ENCODE peak calls at places on chromosome 21, in seven cellular contexts. K, W, I, V, N, L and Z are unnamed samples.

GRCh38 chr21:27045281-27045985 is 78.5 kb upstream of the ADAMTS5 start:
- DNase-seq in I (no peak), N (no peak), W (no peak), V (no peak), K (no peak), L (no peak), Z (no peak)

GRCh38 chr21:27365394-27365793 is 398.5 kb upstream of the ADAMTS5 start:
- DNase-seq in I (no peak), K (no peak), N (no peak), L (no peak), W (no peak), V (no peak), Z (no peak)

GRCh38 chr21:27572681-27573080 is 605.8 kb upstream of the ADAMTS5 start:
- DNase-seq in I (peak), W (no peak), L (no peak), N (no peak), V (peak), K (no peak), Z (no peak)

GRCh38 chr21:43034826-43035225 is 40.8 kb downstream of the CBS start:
- DNase-seq in N (no peak), W (no peak), K (no peak), L (no peak), V (no peak), I (no peak), Z (no peak)

GRCh38 chr21:24840287-24840686 is 767.0 kb downstream of the MRPL39 start:
- DNase-seq in L (no peak), N (no peak), I (no peak), K (no peak), V (no peak), W (no peak), Z (no peak)

GRCh38 chr21:21675601-21676000 is 677.4 kb downstream of the NCAM2 start:
- DNase-seq in I (no peak), N (no peak), W (no peak), L (no peak), K (no peak), V (no peak), Z (no peak)

GRCh38 chr21:45982758-45983731 is 1.5 kb downstream of the COL6A1 start:
- DNase-seq in V (no peak), L (no peak), N (no peak), I (no peak), K (no peak), W (peak), Z (no peak)

GRCh38 chr21:29230541-29231275 is 68.0 kb upstream of the BACH1 start:
- DNase-seq in V (no peak), N (no peak), W (no peak), L (no peak), K (no peak), I (no peak), Z (no peak)

GRCh38 chr21:30268608-30269197 is 14.0 kb downstream of the KRTAP24-1 start:
- DNase-seq in N (peak), W (no peak), K (no peak), L (no peak), V (no peak), I (no peak), Z (no peak)

GRCh38 chr21:22421416-22422190 is 1423.4 kb downstream of the NCAM2 start:
- DNase-seq in W (no peak), L (no peak), I (no peak), V (no peak), N (no peak), K (no peak), Z (no peak)

GRCh38 chr21:16536661-16537359 is 807.0 kb downstream of the USP25 start:
- DNase-seq in W (no peak), I (no peak), V (no peak), N (no peak), L (no peak), K (no peak), Z (no peak)

GRCh38 chr21:14120091-14120734 is 90.5 kb downstream of the LIPI start:
- DNase-seq in L (peak), W (no peak), V (no peak), N (peak), K (no peak), I (no peak), Z (peak)

GRCh38 chr21:27366846-27367245 is 400.0 kb upstream of the ADAMTS5 start:
- DNase-seq in K (no peak), I (no peak), N (no peak), V (no peak), L (no peak), W (no peak), Z (no peak)

GRCh38 chr21:17514124-17514481 is 1.3 kb downstream of the CXADR start:
- DNase-seq in N (peak), L (no peak), K (no peak), W (no peak), V (no peak), I (no peak), Z (no peak)

GRCh38 chr21:46159841-46160562 is 4.6 kb upstream of the FTCD start:
- DNase-seq in V (no peak), I (no peak), K (no peak), N (no peak), W (peak), L (no peak), Z (no peak)

GRCh38 chr21:36656138-36656537 is 42.8 kb upstream of the SIM2 start:
- DNase-seq in V (no peak), W (no peak), K (peak), N (no peak), I (peak), L (no peak), Z (no peak)

GRCh38 chr21:30482130-30482529 is 2.0 kb upstream of the KRTAP19-1 start:
- DNase-seq in L (no peak), I (no peak), V (no peak), N (peak), K (no peak), W (no peak), Z (no peak)

GRCh38 chr21:39127506-39127905 is 55.7 kb downstream of the PSMG1 start:
- DNase-seq in I (no peak), K (no peak), L (no peak), N (no peak), V (no peak), W (no peak), Z (no peak)
- TF ChIP-seq CTCF in I (no peak), K (no peak), L (no peak), N (no peak), V (no peak), W (no peak), Z (no peak)

GRCh38 chr21:39788383-39788782 is 43.4 kb downstream of the IGSF5 start:
- DNase-seq in V (no peak), N (peak), K (peak), W (peak), L (peak), I (peak), Z (no peak)
- TF ChIP-seq CTCF in V (peak), N (peak), K (peak), W (no peak), L (peak), I (peak), Z (no peak)

GRCh38 chr21:25896657-25897056 is 161.9 kb downstream of the GABPA start:
- DNase-seq in V (no peak), K (no peak), N (no peak), L (no peak), W (no peak), I (no peak), Z (no peak)

GRCh38 chr21:25897383-25897782 is 162.6 kb downstream of the GABPA start:
- DNase-seq in V (no peak), K (no peak), I (no peak), W (no peak), L (no peak), N (no peak), Z (no peak)

GRCh38 chr21:25891596-25891995 is 156.8 kb downstream of the GABPA start:
- DNase-seq in K (no peak), V (no peak), I (no peak), N (no peak), W (no peak), L (no peak), Z (no peak)

GRCh38 chr21:25898671-25899070 is 163.9 kb downstream of the GABPA start:
- DNase-seq in L (no peak), V (no peak), K (no peak), I (no peak), N (no peak), W (no peak), Z (no peak)

DNA sequence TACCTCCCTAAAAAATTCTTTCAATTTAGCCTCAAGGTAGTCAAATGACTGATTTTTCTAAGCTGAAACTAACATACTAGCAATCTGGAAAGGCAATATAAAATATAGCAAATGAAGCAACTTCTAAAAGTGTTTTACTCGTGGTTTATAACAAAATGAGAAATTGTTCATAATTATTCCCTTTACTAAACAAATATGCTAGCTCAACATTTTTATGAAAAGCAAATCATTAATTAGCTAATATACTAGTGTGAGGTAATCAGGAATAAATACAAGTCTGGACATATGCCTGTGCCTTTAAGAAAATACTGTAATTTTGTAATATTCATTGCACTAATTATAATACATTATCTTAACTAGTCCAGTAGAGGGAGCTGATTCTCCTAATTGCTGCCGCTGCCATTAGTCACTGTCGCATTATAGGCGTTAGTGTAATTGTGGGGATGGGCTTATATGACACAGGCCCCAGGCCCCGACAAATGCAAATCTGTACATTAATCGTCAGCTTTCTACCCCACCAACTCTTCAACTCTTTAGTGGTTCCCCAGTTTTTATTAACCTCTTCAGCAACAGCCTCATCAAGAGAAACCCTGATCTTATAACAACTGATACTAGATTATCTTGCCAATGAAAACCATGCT is 160.9 kb downstream of the GABPA start:
- DNase-seq in K (no peak), I (no peak), W (no peak), L (no peak), N (peak), V (no peak), Z (peak)
- TF ChIP-seq CTCF in K (no peak), I (peak), W (peak), L (peak), N (peak), V (peak), Z (no peak)

DNA sequence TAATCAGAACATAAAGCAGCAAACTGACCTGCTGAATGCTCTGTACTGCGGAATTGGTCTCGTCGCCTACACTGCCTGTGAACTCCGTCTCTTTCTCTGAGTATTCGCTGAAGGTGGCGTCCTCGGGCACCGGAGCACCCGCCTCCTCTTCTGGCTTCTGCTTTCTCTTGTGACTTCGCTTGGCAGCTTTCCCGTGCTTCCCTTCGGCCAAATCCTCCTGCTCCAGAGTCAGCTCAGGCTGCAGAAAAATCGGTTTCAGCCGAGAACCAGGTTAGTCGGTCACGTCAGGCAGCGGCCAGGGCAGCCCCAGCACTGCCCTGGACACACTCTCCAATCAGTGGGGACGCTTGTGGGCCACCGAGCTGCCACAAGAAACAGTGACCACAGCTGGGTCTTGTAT is 35.8 kb upstream of the RIPK4 start:
- DNase-seq in W (peak), K (no peak), L (no peak), I (no peak), V (peak), N (no peak), Z (no peak)
- TF ChIP-seq CTCF in W (no peak), K (no peak), L (no peak), I (no peak), V (no peak), N (no peak), Z (no peak)

GRCh38 chr21:44955803-44956175 is 16.0 kb downstream of the SLX9 start:
- DNase-seq in I (no peak), V (no peak), K (no peak), L (no peak), W (no peak), N (no peak), Z (no peak)
- TF ChIP-seq CTCF in I (no peak), V (no peak), K (no peak), L (no peak), W (no peak), N (no peak), Z (no peak)

DNA sequence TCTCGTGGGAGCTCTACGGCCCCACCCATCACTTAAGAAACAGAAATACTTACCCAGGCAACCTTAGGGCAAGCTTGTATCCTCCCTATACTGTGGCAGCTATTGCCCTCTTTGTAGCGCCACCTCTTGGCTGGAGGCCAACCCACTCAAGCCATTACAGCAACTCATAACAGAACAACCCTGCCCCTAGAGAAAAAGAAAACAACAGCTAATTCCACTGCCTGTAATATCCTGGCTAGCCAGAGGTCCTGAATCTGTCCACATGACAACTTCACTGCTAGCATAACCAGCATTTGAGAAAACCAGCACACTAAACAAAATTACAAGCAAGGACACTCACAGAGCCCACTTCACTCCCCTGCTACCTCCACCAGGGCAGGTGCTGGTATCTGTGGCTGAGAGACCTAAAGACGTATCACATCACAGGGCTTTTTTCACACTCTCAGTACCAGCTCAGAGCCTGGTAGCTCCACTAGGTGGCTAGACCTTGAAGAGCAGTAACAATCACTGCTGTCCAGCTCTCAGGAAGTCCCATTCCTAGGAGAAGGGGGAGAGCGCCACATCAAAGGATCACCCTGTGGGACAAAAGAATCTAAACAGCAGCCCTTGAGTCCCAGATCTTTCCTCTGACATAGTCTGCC is 14.5 kb upstream of the MX1 start:
- DNase-seq in N (no peak), W (no peak), I (no peak), V (no peak), L (no peak), K (peak), Z (no peak)
- TF ChIP-seq CTCF in N (peak), W (no peak), I (peak), V (peak), L (peak), K (no peak), Z (peak)

GRCh38 chr21:33972539-33972938 is 56.9 kb upstream of the ATP5PO start:
- DNase-seq in I (no peak), N (no peak), L (no peak), K (no peak), W (no peak), V (no peak), Z (no peak)
- TF ChIP-seq CTCF in I (no peak), N (no peak), L (no peak), K (no peak), W (no peak), V (no peak), Z (no peak)

DNA sequence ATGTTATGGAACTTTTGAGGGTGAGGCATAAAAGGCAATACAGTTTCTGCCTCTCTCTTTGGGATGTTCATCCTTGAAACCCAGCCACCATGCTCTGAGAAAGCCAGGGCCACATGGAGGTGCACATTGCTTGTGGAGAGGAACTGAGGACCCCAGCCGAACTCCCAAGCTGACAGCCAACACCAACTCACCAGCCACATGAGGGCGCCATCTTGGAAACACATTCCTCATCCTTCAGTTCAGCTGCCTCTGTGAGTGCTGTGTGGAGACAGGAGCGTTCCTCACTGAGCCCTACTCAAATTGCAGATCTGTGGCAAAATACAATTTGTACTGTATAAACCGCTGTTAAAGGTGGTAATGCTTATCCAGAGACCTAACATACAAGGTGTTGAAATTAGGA is 137.5 kb downstream of the GABPA start:
- DNase-seq in I (no peak), N (no peak), L (no peak), V (no peak), K (no peak), W (no peak), Z (no peak)
- TF ChIP-seq CTCF in I (no peak), N (no peak), L (no peak), V (no peak), K (no peak), W (no peak), Z (no peak)